ENCODE peak calls at places on chromosomes 16 and 17, in ten cellular contexts. R is HepG2; D is heart left ventricle; Z is adrenal gland; J is CD8-positive, alpha-beta T cell; M is breast epithelium; N is testis; E is mesenchymal stem cell; O is uterus; K is DND-41. L is an unnamed sample.

GRCh38 chr17:81153340-81153803 is 11.9 kb upstream of the PVALEF start:
- DNase-seq in R (no peak), D (peak; percentile 43), Z (peak; percentile 47), J (no peak), M (no peak), N (no peak), E (no peak), O (no peak), K (no peak), L (no peak)

GRCh38 chr17:74873874-74874614 is 1.2 kb upstream of the FDXR start:
- DNase-seq in R (peak; percentile 54), D (no peak), Z (no peak), J (no peak), M (no peak), N (no peak), E (peak; percentile 25), O (no peak), K (no peak), L (no peak)

GRCh38 chr17:28684963-28685362 is 23.0 kb downstream of the SUPT6H start:
- DNase-seq in R (peak; percentile 65), D (no peak), Z (peak; percentile 87), J (no peak), M (no peak), N (peak; percentile 89), E (peak; percentile 84), O (peak; percentile 35), K (no peak), L (peak; percentile 78)

GRCh38 chr17:1241904-1242303 is 28.3 kb upstream of the BHLHA9 start:
- DNase-seq in R (no peak), D (no peak), Z (no peak), J (no peak), M (no peak), N (no peak), E (no peak), O (peak; percentile 55), K (no peak), L (no peak)

GRCh38 chr16:27901956-27902355 is 161.6 kb downstream of the GSG1L start:
- DNase-seq in R (no peak), D (no peak), Z (no peak), J (no peak), M (no peak), N (no peak), E (no peak), O (no peak), K (no peak), L (no peak)

GRCh38 chr16:88430524-88431446 is 22.3 kb upstream of the ZFPM1 start:
- DNase-seq in R (no peak), D (no peak), Z (no peak), J (peak; percentile 34), M (no peak), N (no peak), E (no peak), O (no peak), K (peak; percentile 41), L (no peak)

GRCh38 chr16:89711601-89712475 is 8.9 kb downstream of the VPS9D1 start:
- DNase-seq in R (no peak), D (no peak), Z (peak; percentile 71), J (peak; percentile 55), M (no peak), N (peak; percentile 69), E (peak; percentile 67), O (no peak), K (peak; percentile 81), L (peak; percentile 70)

GRCh38 chr17:67417507-67417906 is 40.4 kb downstream of the PITPNC1 start:
- DNase-seq in R (no peak), D (no peak), Z (no peak), J (no peak), M (no peak), N (no peak), E (no peak), O (no peak), K (no peak), L (no peak)

GRCh38 chr16:28321700-28322411 is 29.5 kb downstream of the SBK1 start:
- DNase-seq in R (peak; percentile 32), D (no peak), Z (no peak), J (no peak), M (no peak), N (peak; percentile 49), E (peak; percentile 32), O (no peak), K (peak; percentile 63), L (peak; percentile 46)

GRCh38 chr17:82449136-82449882 is 1.2 kb downstream of the CYBC1 start:
- DNase-seq in R (no peak), D (peak; percentile 71), Z (no peak), J (peak; percentile 58), M (no peak), N (peak; percentile 54), E (no peak), O (no peak), K (peak; percentile 91), L (no peak)

GRCh38 chr17:1109606-1110523 is 69.9 kb downstream of the ABR start:
- DNase-seq in R (peak; percentile 39), D (no peak), Z (no peak), J (no peak), M (no peak), N (no peak), E (peak; percentile 56), O (no peak), K (no peak), L (peak; percentile 79)

GRCh38 chr16:11955713-11956123 is 9.3 kb upstream of the TNFRSF17 start:
- DNase-seq in R (no peak), D (no peak), Z (no peak), J (no peak), M (no peak), N (no peak), E (peak; percentile 97), O (no peak), K (no peak), L (peak; percentile 32)

GRCh38 chr17:74761419-74761818 is 13.0 kb downstream of the NHERF1 start:
- DNase-seq in R (no peak), D (no peak), Z (no peak), J (no peak), M (no peak), N (no peak), E (no peak), O (no peak), K (no peak), L (no peak)

GRCh38 chr17:78147315-78147998 is 1.3 kb downstream of the C17orf99 start:
- DNase-seq in R (no peak), D (no peak), Z (no peak), J (no peak), M (no peak), N (no peak), E (no peak), O (no peak), K (no peak), L (no peak)

DNA sequence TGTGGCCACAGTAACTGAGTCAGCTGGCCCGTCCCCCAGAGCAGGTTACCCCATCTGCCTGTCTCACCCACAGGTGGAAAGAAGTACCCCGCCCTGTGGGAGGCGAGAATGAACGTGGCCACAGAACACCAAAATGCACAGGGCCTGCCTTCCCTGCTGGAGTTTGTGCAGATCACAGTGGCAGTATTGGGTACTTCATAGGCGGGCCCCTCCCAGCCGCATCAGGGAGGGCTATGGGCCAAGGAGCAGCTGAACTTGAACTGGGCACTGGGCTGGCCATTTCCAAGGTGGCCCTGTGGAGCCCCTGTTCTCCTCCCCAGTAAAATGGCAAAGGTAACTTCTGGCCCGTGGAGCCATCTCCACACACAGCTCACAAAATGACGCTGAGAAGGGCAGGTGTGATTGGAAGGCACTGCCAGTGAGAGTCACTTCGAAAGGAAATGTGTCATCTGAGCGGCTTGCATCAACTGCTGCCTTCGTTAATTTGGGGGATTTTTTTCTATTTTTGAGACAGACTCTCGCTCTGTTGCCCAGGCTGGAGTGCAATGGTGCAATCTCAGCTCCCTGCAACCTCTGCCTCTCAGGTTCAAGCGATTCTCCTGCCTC is 162.9 kb downstream of the ENGASE start:
- DNase-seq in R (no peak), D (no peak), Z (no peak), J (no peak), M (no peak), N (no peak), E (no peak), O (no peak), K (no peak), L (no peak)
- H3K27me3 ChIP-seq in R (peaks cover 10% of the 10 kb centered on the region), D (peaks cover 13% of the 10 kb centered on the region), Z (no peaks in the 10 kb centered on the region), J (no peaks in the 10 kb centered on the region), M (no peaks in the 10 kb centered on the region), N (no peaks in the 10 kb centered on the region), E (peaks cover 44% of the 10 kb centered on the region), O (no peaks in the 10 kb centered on the region), K (no peaks in the 10 kb centered on the region), L (peaks cover 7% of the 10 kb centered on the region)

DNA sequence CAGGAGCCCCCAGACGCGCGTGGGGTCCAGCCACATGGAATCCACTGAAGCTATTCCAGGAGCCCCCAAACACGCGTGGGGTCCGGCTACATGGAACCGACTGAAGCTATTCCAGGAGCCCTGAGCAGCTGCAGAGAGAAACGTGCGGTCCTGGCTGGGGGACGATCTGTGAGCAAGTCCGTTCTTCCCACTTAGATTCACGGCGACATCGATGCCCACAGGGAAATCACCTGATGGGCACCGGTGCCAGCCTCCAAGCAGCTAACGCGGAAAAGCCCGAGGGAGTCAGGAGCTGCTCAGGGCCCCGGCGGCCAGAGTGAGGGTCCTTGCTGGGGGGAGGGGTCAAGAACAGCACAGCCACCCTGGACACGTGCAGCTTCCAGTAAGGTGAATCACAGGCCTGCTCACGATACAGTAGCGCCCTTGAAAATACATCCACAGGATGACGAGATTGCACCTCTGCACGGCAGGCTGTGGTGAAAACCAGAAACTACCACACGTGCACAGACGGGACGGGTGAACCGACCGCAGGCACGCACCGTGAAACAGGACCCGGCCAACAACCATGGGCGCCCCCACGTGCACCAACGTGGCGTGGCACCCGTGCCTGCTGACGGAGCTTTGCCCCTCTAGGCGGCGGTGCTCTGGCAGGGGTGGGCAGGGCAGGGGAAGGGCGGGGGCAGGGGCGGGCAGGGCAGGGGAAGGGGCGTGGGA is 77.7 kb upstream of the GNG13 start:
- DNase-seq in R (no peak), D (no peak), Z (no peak), J (no peak), M (no peak), N (no peak), E (no peak), O (no peak), K (no peak), L (no peak)
- H3K27ac ChIP-seq in R (no peak overlapping the region), D (no peak overlapping the region), Z (no peak overlapping the region), J (no peak overlapping the region), M (no peak overlapping the region), N (no peak overlapping the region), E (no peak overlapping the region), O (no peak overlapping the region), K (no peak overlapping the region), L (no peak overlapping the region)

DNA sequence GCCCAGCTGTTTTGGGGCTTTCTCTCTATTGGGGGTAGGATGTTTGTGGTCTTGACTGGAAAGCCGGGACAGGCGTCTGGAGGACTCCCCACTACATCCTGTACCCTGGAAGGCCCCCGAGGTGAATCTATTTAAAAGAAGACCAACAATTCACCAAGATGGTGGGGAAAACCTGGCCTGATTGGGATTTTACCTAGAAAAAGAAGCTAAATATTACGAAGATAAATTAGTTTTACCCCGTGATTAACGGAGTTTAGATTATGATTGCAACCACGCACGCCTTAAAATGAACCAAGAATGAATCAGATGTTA is 779 bp upstream of the CCDC102A start:
- DNase-seq in R (no peak), D (no peak), Z (no peak), J (no peak), M (no peak), N (no peak), E (no peak), O (peak; percentile 18), K (no peak), L (no peak)
- H3K4me3 ChIP-seq in R (no peak overlapping the region), D (peak overlapping the region; percentile 93), Z (peak overlapping the region; percentile 77), J (peak overlapping the region; percentile 80), M (peak overlapping the region; percentile 92), N (peak overlapping the region; percentile 72), E (peak overlapping the region; percentile 85), O (peak overlapping the region; percentile 70), K (peak overlapping the region; percentile 60), L (no peak overlapping the region)

GRCh38 chr16:2122429-2122828 is 13.3 kb downstream of the PKD1 start:
- DNase-seq in R (no peak), D (no peak), Z (no peak), J (no peak), M (no peak), N (no peak), E (no peak), O (no peak), K (no peak), L (no peak)
- H3K27me3 ChIP-seq in R (no peaks in the 10 kb centered on the region), D (no peaks in the 10 kb centered on the region), Z (no peaks in the 10 kb centered on the region), J (no peaks in the 10 kb centered on the region), M (no peaks in the 10 kb centered on the region), N (no peaks in the 10 kb centered on the region), E (no peaks in the 10 kb centered on the region), O (no peaks in the 10 kb centered on the region), K (no peaks in the 10 kb centered on the region), L (no peaks in the 10 kb centered on the region)

L was measured in hepatocyte.